ENCODE peak calls at places on chromosome 16, in nine cellular contexts. D, X, N, R, C, G, L, M and T are unnamed samples. For H3K27me3 and H3K9me3, the result is how much of the 10 kb centered on the place peaks cover.

GRCh38 chr16:22813223-22813945 is 578 bp upstream of the HS3ST2 start:
- DNase-seq in R (peak), G (no peak), N (peak), D (peak), C (peak), L (peak), X (peak), M (peak), T (no peak)

GRCh38 chr16:85916141-85916890 is 17.4 kb downstream of the IRF8 start:
- DNase-seq in D (peak), C (no peak), L (peak), G (no peak), N (no peak), R (no peak), M (no peak), X (peak), T (no peak)

GRCh38 chr16:17940584-17940983 is 396.0 kb downstream of the NPIPA8 start:
- DNase-seq in L (no peak), R (no peak), N (no peak), G (no peak), X (no peak), D (no peak), M (no peak), C (no peak), T (no peak)

GRCh38 chr16:35795361-35796029 is 2336.1 kb downstream of the TP53TG3F start:
- DNase-seq in N (no peak), L (no peak), G (no peak), M (no peak), D (no peak), C (no peak), R (no peak), X (no peak), T (no peak)

GRCh38 chr16:27316038-27316680 is 2.4 kb downstream of the IL4R start:
- DNase-seq in N (no peak), G (no peak), M (no peak), L (no peak), C (no peak), R (no peak), D (no peak), X (no peak), T (no peak)

GRCh38 chr16:27729516-27730304 is 179.8 kb downstream of the KATNIP start:
- DNase-seq in D (no peak), M (peak), C (no peak), G (no peak), N (no peak), R (no peak), X (peak), L (no peak), T (no peak)

GRCh38 chr16:50244504-50245416 is 21.6 kb upstream of the ADCY7 start:
- DNase-seq in X (no peak), G (no peak), M (no peak), C (no peak), L (no peak), D (no peak), N (no peak), R (no peak), T (no peak)

GRCh38 chr16:64475627-64476351 is 646.1 kb downstream of the CDH11 start:
- DNase-seq in M (peak), X (no peak), R (no peak), C (no peak), D (no peak), L (no peak), G (no peak), N (no peak), T (no peak)

GRCh38 chr16:81458827-81459598 is 14.4 kb downstream of the CMIP start:
- DNase-seq in R (no peak), C (no peak), M (no peak), N (no peak), G (no peak), D (no peak), X (no peak), L (no peak), T (no peak)

GRCh38 chr16:51150159-51150893 is 744 bp downstream of the SALL1 start:
- DNase-seq in C (no peak), X (no peak), D (no peak), N (no peak), L (no peak), R (no peak), M (no peak), G (no peak), T (no peak)

GRCh38 chr16:88945473-88945872 is 31.5 kb downstream of the CBFA2T3 start:
- DNase-seq in D (no peak), X (no peak), G (no peak), R (no peak), C (no peak), L (no peak), N (no peak), M (no peak), T (no peak)

GRCh38 chr16:88941933-88942909 is 34.8 kb downstream of the CBFA2T3 start:
- DNase-seq in X (peak), N (peak), C (no peak), M (no peak), D (peak), G (no peak), R (no peak), L (peak), T (peak)

GRCh38 chr16:88941051-88941932 is 35.7 kb downstream of the CBFA2T3 start:
- DNase-seq in R (no peak), X (no peak), M (no peak), G (no peak), C (no peak), L (peak), N (peak), D (no peak), T (no peak)

GRCh38 chr16:88943741-88944140 is 33.3 kb downstream of the CBFA2T3 start:
- DNase-seq in G (no peak), M (no peak), L (no peak), N (no peak), X (no peak), D (no peak), R (no peak), C (no peak), T (no peak)

DNA sequence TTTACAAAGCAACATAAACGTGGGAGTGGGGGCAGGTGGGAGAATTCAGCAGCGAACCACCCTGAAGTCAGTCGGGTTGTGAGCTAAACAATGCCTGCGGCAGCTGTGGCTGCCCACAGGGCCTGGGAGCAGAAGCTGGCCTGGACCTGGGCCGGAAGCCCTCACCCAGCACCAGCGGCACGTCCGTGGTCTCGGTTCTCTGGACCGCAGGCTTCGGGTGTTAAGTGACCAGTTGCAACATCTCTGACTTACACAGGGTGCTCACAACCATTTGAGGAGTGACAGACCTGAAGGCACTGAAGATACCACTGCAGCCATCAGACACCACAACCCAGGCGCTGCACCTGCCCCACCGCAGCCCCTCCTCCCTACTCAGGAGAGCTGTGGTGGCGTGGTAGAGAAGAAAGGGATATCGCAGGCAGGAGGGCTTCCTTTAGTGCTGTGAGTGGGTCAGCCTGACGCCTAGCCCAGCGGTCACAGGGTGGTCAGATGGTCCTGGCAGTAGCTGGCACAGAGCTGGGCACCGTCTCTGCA is 33.8 kb downstream of the CBFA2T3 start:
- DNase-seq in R (no peak), X (no peak), M (no peak), N (peak), L (no peak), G (no peak), C (no peak), D (no peak), T (no peak)
- H3K27me3 ChIP-seq in R (under half), X (under half), M (under half), N (under half), L (under half), G (under half), C (under half), D (half or more), T (under half)

GRCh38 chr16:31877876-31878642 is 4.5 kb downstream of the ZNF267 start:
- DNase-seq in D (no peak), M (no peak), R (no peak), N (no peak), G (no peak), X (no peak), C (no peak), L (no peak), T (no peak)

GRCh38 chr16:31875112-31875803 is 1.7 kb downstream of the ZNF267 start:
- DNase-seq in L (no peak), G (no peak), X (no peak), M (peak), C (no peak), N (no peak), R (no peak), D (no peak), T (no peak)

GRCh38 chr16:31874354-31875111 is 926 bp downstream of the ZNF267 start:
- DNase-seq in R (no peak), G (no peak), N (no peak), D (peak), C (no peak), X (no peak), L (no peak), M (peak), T (no peak)

GRCh38 chr16:31879937-31880321 is 6.3 kb downstream of the ZNF267 start:
- DNase-seq in X (no peak), D (no peak), C (no peak), R (no peak), L (no peak), M (no peak), G (no peak), N (no peak), T (no peak)

DNA sequence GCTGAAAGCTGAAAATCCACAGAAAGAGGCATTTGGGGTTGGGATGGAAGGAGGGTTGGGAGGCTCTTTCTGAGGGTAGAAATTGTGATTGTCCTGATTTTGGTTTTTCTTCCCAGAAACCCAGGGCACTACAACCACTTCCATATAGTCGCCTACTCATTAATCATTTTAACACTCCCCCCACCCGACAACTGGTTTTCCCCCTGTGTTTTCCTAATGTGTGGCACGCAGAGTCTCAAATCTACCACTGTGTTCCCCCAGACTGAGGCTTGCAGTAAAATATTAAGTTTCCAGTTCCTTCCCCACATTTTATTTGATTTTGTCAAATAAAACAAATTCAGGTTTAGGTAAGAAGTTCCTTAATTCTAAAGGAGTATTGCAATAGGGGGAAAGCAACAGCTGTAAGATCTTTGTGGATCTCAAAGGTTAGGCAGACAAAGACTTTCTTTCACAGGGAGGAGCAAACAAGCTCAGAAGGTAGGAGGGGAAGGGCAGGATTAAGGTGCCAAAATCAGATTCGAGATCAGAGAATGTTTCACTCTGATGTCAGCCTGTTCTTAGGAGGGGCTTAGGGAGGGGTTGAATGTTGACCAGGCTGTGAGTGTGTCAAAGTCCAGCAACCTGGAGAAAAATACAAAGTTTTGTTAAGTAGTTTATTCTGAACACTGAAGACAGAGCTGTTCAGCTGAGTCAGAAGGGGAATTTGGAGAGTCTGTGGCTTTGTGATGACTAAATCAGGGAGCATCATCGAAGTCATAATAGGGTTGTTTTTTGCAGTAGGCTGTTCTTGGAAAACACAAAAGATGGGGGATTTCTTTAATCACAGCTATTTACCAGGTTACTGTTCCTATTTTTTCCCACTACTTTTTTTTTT is 3.6 kb downstream of the ZNF267 start:
- DNase-seq in D (no peak), R (no peak), L (no peak), N (no peak), M (peak), X (no peak), G (no peak), C (no peak), T (peak)
- H3K9me3 ChIP-seq in D (under half), R (under half), L (under half), N (under half), M (under half), X (under half), G (under half), C (under half), T (under half)

DNA sequence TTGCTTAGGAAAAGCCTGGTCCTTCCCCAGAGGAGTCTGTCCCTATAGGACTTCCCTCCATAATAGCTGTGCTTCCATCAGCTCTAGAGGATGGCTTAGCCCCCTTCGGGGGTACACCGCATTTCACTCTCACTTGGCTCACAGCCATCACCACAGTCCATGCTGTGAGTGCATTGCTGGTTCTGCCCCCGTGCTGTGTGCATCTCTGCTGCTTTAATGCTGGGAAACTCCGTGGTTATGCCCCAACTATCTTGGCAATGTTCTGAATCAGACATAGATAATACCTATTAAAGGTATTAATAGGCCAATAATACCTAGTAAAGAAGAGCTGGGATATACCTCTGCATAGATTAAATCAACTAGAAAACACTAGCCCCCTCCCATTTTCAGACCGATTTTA is 58.3 kb downstream of the SIAH1 start:
- DNase-seq in G (no peak), M (no peak), R (no peak), N (no peak), D (peak), X (no peak), C (no peak), L (no peak), T (no peak)
- TF ChIP-seq CTCF in G (no peak), M (no peak), R (no peak), N (no peak), D (no peak), X (no peak), C (no peak), L (no peak), T (no peak)

GRCh38 chr16:57683599-57684545 is 10.7 kb upstream of the DRC7 start:
- DNase-seq in C (no peak), G (no peak), X (no peak), N (no peak), L (no peak), M (no peak), R (no peak), D (no peak), T (no peak)

GRCh38 chr16:57682809-57683318 is 11.7 kb upstream of the DRC7 start:
- DNase-seq in M (no peak), G (no peak), C (no peak), R (no peak), X (no peak), L (no peak), D (no peak), N (no peak), T (no peak)

GRCh38 chr16:57685633-57686032 is 9.0 kb upstream of the DRC7 start:
- DNase-seq in N (no peak), M (no peak), R (no peak), X (no peak), C (no peak), G (no peak), L (no peak), D (no peak), T (no peak)

GRCh38 chr16:57686577-57686976 is 8.0 kb upstream of the DRC7 start:
- DNase-seq in M (no peak), N (no peak), G (no peak), X (no peak), C (no peak), D (no peak), R (no peak), L (no peak), T (no peak)

DNA sequence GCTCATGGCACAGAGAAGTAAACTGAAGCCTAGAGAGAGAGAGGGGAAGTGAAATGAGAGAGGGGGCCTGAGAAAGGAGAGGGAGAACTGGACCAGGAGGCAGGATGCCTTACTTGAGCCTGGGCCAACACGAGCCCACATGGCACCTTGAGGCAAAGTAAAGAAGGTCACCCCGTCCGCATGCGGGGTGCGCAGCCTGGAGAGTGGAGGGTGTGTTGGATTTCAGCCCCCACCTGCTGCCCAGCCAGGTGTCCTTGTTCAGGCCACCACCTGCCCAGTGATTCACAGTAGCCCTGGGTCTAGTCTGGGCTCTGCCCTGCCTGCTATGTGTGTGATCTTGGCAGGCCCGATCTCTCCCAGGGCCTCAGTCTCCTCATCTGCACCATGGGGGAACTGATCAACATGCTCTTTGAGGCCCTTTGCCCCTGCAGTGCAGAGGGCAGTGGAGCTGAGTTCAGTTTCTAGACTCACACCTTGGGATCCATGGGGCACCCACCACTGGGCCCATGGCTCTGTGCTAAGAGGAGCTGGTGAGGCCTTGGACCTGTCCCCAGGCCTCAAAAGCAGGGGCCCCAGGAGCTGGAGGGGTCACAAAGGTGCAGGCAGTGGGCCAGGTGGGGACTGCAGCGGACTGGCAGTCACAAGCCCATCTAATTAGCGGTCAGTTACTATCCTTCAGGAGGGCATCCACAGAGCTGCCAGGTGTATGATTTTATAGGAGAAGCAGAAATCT is 9.8 kb upstream of the DRC7 start:
- DNase-seq in R (no peak), M (no peak), G (no peak), N (no peak), L (no peak), D (no peak), C (no peak), X (no peak), T (no peak)
- H3K27me3 ChIP-seq in R (under half), M (under half), G (under half), N (under half), L (under half), D (under half), C (under half), X (under half), T (under half)

DNA sequence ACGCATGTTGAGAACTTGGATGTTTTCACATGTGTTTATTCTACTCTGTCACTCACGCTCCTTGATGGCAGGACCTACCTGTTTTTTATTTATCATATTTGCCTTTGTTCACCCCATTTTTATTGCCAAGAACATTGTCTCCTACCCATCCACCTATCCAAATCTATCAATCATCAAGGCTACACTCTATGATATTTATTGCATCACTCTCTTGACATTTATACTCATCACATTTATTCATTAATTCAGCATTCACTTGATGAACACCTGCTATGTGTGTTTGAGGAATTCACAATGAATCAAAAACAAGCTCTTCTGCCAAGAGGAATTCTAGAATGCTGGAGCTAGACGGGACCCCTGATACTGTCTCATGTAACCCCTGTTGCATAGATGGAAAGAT is 94.5 kb upstream of the ZNF469 start:
- DNase-seq in L (no peak), N (no peak), X (no peak), R (no peak), M (no peak), G (no peak), C (no peak), D (no peak), T (no peak)
- H3K9me3 ChIP-seq in L (under half), N (under half), X (under half), R (half or more), M (under half), G (under half), C (under half), D (under half), T (under half)

GRCh38 chr16:15466886-15467781 is 32.7 kb downstream of the BMERB1 start:
- DNase-seq in N (no peak), M (no peak), R (no peak), D (peak), X (no peak), G (no peak), C (no peak), L (no peak), T (no peak)
- TF ChIP-seq CTCF in N (peak), M (no peak), R (no peak), D (peak), X (no peak), G (no peak), C (no peak), L (no peak), T (no peak)

DNA sequence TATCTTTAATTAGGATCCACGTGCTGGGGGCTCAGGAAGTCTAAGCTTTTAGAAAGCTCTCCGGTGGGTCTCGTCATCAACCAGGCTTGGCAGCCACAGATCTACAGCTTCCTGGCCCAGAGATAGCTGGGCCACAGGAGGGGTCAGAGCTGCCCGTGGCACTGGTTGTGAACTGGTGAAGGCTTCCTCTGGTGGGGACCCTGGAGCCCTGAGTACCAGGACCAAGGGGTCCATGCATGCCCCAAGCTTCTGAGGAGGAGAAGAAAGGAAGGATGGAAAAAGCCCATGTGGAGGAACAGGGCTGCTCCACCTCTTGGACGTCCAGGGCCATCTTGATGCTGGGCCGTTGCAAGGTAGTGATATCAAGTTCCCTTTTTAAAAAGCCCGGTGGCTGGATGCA is 13.3 kb downstream of the RMI2 start:
- DNase-seq in L (no peak), X (no peak), R (no peak), M (no peak), D (no peak), G (no peak), C (no peak), N (no peak), T (no peak)
- H3K27me3 ChIP-seq in L (under half), X (under half), R (under half), M (under half), D (under half), G (under half), C (under half), N (under half), T (under half)

GRCh38 chr16:71441348-71441781 is 489 bp downstream of the TLE7 start:
- DNase-seq in C (no peak), D (peak), G (no peak), X (no peak), N (no peak), M (no peak), R (no peak), L (no peak), T (no peak)
- H3K9me3 ChIP-seq in C (under half), D (under half), G (under half), X (under half), N (under half), M (under half), R (under half), L (under half), T (under half)